ENCODE peak calls at places on chromosomes 1 and 21, in seven cellular contexts. One of them, this sample, is unnamed.

GRCh38 chr1:208604295-208604694 is 360.1 kb upstream of the PLXNA2 start:
- DNase-seq in GM12878: peak; percentile 66
- DNase-seq in H1: no peak
- DNase-seq in K562: no peak
- DNase-seq in HepG2: no peak
- DNase-seq in SK-N-SH: no peak
- DNase-seq in HCT116: no peak
- DNase-seq in this sample: no peak

GRCh38 chr1:1165900-1166421 is 7.7 kb upstream of the TTLL10 start:
- DNase-seq in HepG2: no peak
- DNase-seq in GM12878: no peak
- DNase-seq in HCT116: no peak
- DNase-seq in SK-N-SH: no peak
- DNase-seq in K562: peak; percentile 48
- DNase-seq in H1: no peak
- DNase-seq in this sample: no peak

GRCh38 chr1:174114106-174114505 is 45.2 kb upstream of the RABGAP1L start:
- DNase-seq in HCT116: no peak
- DNase-seq in K562: no peak
- DNase-seq in H1: no peak
- DNase-seq in GM12878: no peak
- DNase-seq in SK-N-SH: no peak
- DNase-seq in HepG2: no peak
- DNase-seq in this sample: no peak

GRCh38 chr1:182054698-182055326 is 6.7 kb downstream of the ZNF648 start:
- DNase-seq in SK-N-SH: peak; percentile 53
- DNase-seq in GM12878: peak; percentile 8
- DNase-seq in H1: no peak
- DNase-seq in K562: peak; percentile 47
- DNase-seq in HepG2: peak; percentile 39
- DNase-seq in HCT116: peak; percentile 26
- DNase-seq in this sample: peak; percentile 62

GRCh38 chr1:56953386-56953785 is 12.4 kb downstream of the C8B start:
- DNase-seq in SK-N-SH: no peak
- DNase-seq in H1: no peak
- DNase-seq in GM12878: no peak
- DNase-seq in HepG2: peak; percentile 16
- DNase-seq in HCT116: no peak
- DNase-seq in K562: no peak
- DNase-seq in this sample: no peak

GRCh38 chr1:22600071-22600816 is 36.2 kb upstream of the C1QA start:
- DNase-seq in K562: peak; percentile 33
- DNase-seq in HCT116: no peak
- DNase-seq in HepG2: no peak
- DNase-seq in H1: no peak
- DNase-seq in GM12878: no peak
- DNase-seq in SK-N-SH: no peak
- DNase-seq in this sample: peak; percentile 52

GRCh38 chr1:119001181-119002018 is 13.3 kb upstream of the TBX15 start:
- DNase-seq in H1: no peak
- DNase-seq in GM12878: no peak
- DNase-seq in HepG2: no peak
- DNase-seq in SK-N-SH: no peak
- DNase-seq in K562: no peak
- DNase-seq in HCT116: no peak
- DNase-seq in this sample: no peak

GRCh38 chr21:37072239-37072987 is 458 bp downstream of the PIGP start:
- DNase-seq in SK-N-SH: no peak
- DNase-seq in H1: no peak
- DNase-seq in K562: no peak
- DNase-seq in HCT116: no peak
- DNase-seq in GM12878: no peak
- DNase-seq in HepG2: no peak
- DNase-seq in this sample: peak; percentile 92

GRCh38 chr1:29164588-29164987 is 17.1 kb downstream of the SRSF4 start:
- DNase-seq in GM12878: no peak
- DNase-seq in SK-N-SH: no peak
- DNase-seq in HCT116: no peak
- DNase-seq in K562: no peak
- DNase-seq in HepG2: no peak
- DNase-seq in H1: no peak
- DNase-seq in this sample: no peak

GRCh38 chr21:45004059-45004422 is 64.2 kb downstream of the SLX9 start:
- DNase-seq in GM12878: no peak
- DNase-seq in HepG2: no peak
- DNase-seq in HCT116: no peak
- DNase-seq in K562: no peak
- DNase-seq in H1: no peak
- DNase-seq in SK-N-SH: no peak
- DNase-seq in this sample: no peak

GRCh38 chr21:45006536-45007079 is 66.8 kb downstream of the SLX9 start:
- DNase-seq in SK-N-SH: no peak
- DNase-seq in K562: no peak
- DNase-seq in GM12878: no peak
- DNase-seq in HepG2: no peak
- DNase-seq in H1: no peak
- DNase-seq in HCT116: no peak
- DNase-seq in this sample: no peak

GRCh38 chr21:45003331-45004058 is 63.7 kb downstream of the SLX9 start:
- DNase-seq in GM12878: no peak
- DNase-seq in HepG2: peak; percentile 19
- DNase-seq in SK-N-SH: no peak
- DNase-seq in H1: no peak
- DNase-seq in HCT116: no peak
- DNase-seq in K562: no peak
- DNase-seq in this sample: no peak

GRCh38 chr21:45002381-45003204 is 62.8 kb downstream of the SLX9 start:
- DNase-seq in SK-N-SH: no peak
- DNase-seq in HepG2: no peak
- DNase-seq in HCT116: no peak
- DNase-seq in K562: no peak
- DNase-seq in GM12878: no peak
- DNase-seq in H1: no peak
- DNase-seq in this sample: no peak

GRCh38 chr21:45004481-45005263 is 64.8 kb downstream of the SLX9 start:
- DNase-seq in HepG2: no peak
- DNase-seq in GM12878: no peak
- DNase-seq in K562: peak; percentile 53
- DNase-seq in SK-N-SH: no peak
- DNase-seq in H1: no peak
- DNase-seq in HCT116: no peak
- DNase-seq in this sample: no peak
- TF ChIP-seq JUND in HepG2: no peak
- TF ChIP-seq JUND in GM12878: no peak
- TF ChIP-seq JUND in K562: peak; percentile 6
- TF ChIP-seq JUND in SK-N-SH: no peak
- TF ChIP-seq JUND in H1: no peak
- TF ChIP-seq JUND in HCT116: no peak
- TF ChIP-seq JUND in this sample: no peak

GRCh38 chr1:202283379-202283844 is 58.3 kb downstream of the UBE2T start:
- DNase-seq in H1: no peak
- DNase-seq in SK-N-SH: peak; percentile 49
- DNase-seq in HCT116: peak; percentile 27
- DNase-seq in HepG2: no peak
- DNase-seq in K562: no peak
- DNase-seq in GM12878: no peak
- DNase-seq in this sample: no peak
- TF ChIP-seq JUND in H1: no peak
- TF ChIP-seq JUND in SK-N-SH: peak; percentile 81
- TF ChIP-seq JUND in HCT116: no peak
- TF ChIP-seq JUND in HepG2: no peak
- TF ChIP-seq JUND in K562: no peak
- TF ChIP-seq JUND in GM12878: no peak
- TF ChIP-seq JUND in this sample: no peak

DNA sequence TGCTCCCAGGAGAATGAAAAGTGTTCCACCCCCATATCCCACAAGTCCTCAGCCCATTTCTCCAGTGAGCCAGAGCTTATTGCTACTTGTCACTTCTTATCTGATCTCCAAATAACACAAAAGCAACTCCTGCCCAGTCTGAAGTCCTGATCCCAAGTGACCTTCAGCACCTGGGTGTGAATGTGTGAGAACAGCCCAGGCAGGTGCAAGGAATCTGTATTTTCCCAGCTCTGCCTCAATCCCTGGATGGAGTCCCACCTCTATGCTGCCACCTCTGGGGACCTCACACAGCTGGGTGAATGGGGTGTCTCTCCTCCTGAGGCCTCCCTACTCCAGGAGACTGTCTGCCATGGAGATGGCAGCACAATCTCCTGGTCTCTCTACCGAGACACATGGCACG is 402.4 kb upstream of the PROX1 start:
- DNase-seq in HepG2: no peak
- DNase-seq in H1: no peak
- DNase-seq in K562: no peak
- DNase-seq in HCT116: no peak
- DNase-seq in GM12878: no peak
- DNase-seq in SK-N-SH: no peak
- DNase-seq in this sample: no peak
- TF ChIP-seq JUND in HepG2: no peak
- TF ChIP-seq JUND in H1: no peak
- TF ChIP-seq JUND in K562: no peak
- TF ChIP-seq JUND in HCT116: no peak
- TF ChIP-seq JUND in GM12878: no peak
- TF ChIP-seq JUND in SK-N-SH: no peak
- TF ChIP-seq JUND in this sample: no peak

GRCh38 chr1:68321084-68321685 is 88.9 kb upstream of the WLS start:
- DNase-seq in HepG2: peak; percentile 50
- DNase-seq in SK-N-SH: peak; percentile 37
- DNase-seq in HCT116: no peak
- DNase-seq in H1: peak; percentile 23
- DNase-seq in K562: peak; percentile 13
- DNase-seq in GM12878: no peak
- DNase-seq in this sample: peak; percentile 56
- TF ChIP-seq JUND in HepG2: no peak
- TF ChIP-seq JUND in SK-N-SH: no peak
- TF ChIP-seq JUND in HCT116: no peak
- TF ChIP-seq JUND in H1: no peak
- TF ChIP-seq JUND in K562: no peak
- TF ChIP-seq JUND in GM12878: no peak
- TF ChIP-seq JUND in this sample: no peak

GRCh38 chr1:16905112-16905855 is 9.5 kb downstream of the RNU1-2 start:
- DNase-seq in HepG2: peak; percentile 77
- DNase-seq in SK-N-SH: no peak
- DNase-seq in GM12878: peak; percentile 74
- DNase-seq in HCT116: peak; percentile 92
- DNase-seq in H1: no peak
- DNase-seq in K562: peak; percentile 64
- DNase-seq in this sample: peak; percentile 91

GRCh38 chr1:16903054-16903453 is 7.3 kb downstream of the RNU1-2 start:
- DNase-seq in HepG2: no peak
- DNase-seq in GM12878: no peak
- DNase-seq in HCT116: no peak
- DNase-seq in H1: no peak
- DNase-seq in K562: no peak
- DNase-seq in SK-N-SH: no peak
- DNase-seq in this sample: no peak

GRCh38 chr1:16904560-16905111 is 8.9 kb downstream of the RNU1-2 start:
- DNase-seq in K562: peak; percentile 95
- DNase-seq in H1: peak; percentile 85
- DNase-seq in HCT116: peak; percentile 97
- DNase-seq in HepG2: peak; percentile 93
- DNase-seq in GM12878: peak; percentile 85
- DNase-seq in SK-N-SH: peak; percentile 94
- DNase-seq in this sample: peak; percentile 98

GRCh38 chr1:16903458-16903796 is 7.6 kb downstream of the RNU1-2 start:
- DNase-seq in SK-N-SH: no peak
- DNase-seq in K562: no peak
- DNase-seq in HCT116: no peak
- DNase-seq in GM12878: no peak
- DNase-seq in HepG2: no peak
- DNase-seq in H1: no peak
- DNase-seq in this sample: no peak

DNA sequence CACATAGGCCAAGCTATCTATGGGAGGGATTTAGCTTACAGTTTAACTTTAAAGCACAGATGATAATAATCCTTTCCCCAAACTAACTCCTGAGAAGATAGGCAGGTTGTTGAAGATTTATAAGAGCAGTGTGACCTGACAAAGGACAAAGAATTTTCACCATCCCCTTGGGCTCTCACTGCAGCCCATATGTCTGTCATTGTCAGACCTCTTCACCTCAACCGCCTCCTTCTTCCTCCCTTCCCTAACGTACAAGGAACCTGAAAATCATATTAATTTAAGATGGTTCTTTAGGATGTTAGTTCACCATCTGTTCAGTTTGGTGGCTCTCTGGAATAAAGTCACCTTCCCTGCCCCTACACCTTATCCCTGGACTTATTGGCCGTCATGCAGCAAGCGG is 5.0 kb downstream of the RNU1-2 start:
- DNase-seq in HCT116: peak; percentile 28
- DNase-seq in HepG2: no peak
- DNase-seq in K562: no peak
- DNase-seq in H1: no peak
- DNase-seq in GM12878: no peak
- DNase-seq in SK-N-SH: no peak
- DNase-seq in this sample: no peak
- TF ChIP-seq JUND in HCT116: no peak
- TF ChIP-seq JUND in HepG2: no peak
- TF ChIP-seq JUND in K562: no peak
- TF ChIP-seq JUND in H1: no peak
- TF ChIP-seq JUND in GM12878: no peak
- TF ChIP-seq JUND in SK-N-SH: no peak
- TF ChIP-seq JUND in this sample: no peak

DNA sequence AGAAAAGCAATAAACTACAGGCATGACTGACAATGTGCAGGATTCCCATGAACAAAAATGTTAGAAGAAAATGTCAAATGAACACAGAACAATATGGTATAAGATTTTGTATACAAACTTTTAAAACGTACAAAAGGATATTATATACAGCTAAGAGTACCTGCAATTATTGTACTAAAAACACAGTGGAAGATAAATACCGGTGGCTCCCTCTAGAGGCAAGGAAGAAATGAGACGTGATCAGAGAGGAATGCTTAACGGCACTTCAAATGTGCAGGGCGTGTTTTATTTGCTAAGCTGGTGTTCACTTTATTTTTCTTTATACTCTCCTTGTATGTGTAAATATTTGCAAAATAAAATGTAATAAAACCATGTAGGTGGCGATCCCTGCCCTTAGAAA is 191.8 kb upstream of the SAMSN1 start:
- DNase-seq in HepG2: peak; percentile 70
- DNase-seq in SK-N-SH: peak; percentile 9
- DNase-seq in K562: peak; percentile 39
- DNase-seq in GM12878: no peak
- DNase-seq in H1: no peak
- DNase-seq in HCT116: peak; percentile 37
- DNase-seq in this sample: peak; percentile 86
- TF ChIP-seq JUND in HepG2: no peak
- TF ChIP-seq JUND in SK-N-SH: no peak
- TF ChIP-seq JUND in K562: peak; percentile 24
- TF ChIP-seq JUND in GM12878: no peak
- TF ChIP-seq JUND in H1: no peak
- TF ChIP-seq JUND in HCT116: no peak
- TF ChIP-seq JUND in this sample: no peak

DNA sequence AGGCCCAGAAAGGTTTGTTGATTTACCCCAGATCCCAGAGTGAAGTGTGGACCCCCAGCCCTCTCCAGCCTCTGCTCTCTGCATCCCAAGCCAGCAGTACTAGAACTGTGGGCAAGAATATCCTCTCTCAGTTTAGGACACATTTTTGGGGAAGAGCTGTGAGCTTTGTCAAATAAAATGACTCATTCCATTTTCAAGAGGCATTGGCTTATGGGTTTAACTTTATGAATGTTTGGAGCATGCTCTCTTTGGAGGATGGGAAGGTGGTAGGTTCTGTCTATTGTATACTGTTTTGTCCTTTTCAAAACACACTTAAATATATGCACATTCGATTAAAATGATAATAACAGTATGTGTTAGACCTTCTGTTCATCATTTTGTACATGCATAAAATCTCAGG is 70.6 kb upstream of the CNTN2 start:
- DNase-seq in K562: no peak
- DNase-seq in SK-N-SH: no peak
- DNase-seq in GM12878: no peak
- DNase-seq in H1: no peak
- DNase-seq in HCT116: no peak
- DNase-seq in HepG2: no peak
- DNase-seq in this sample: no peak
- TF ChIP-seq JUND in K562: no peak
- TF ChIP-seq JUND in SK-N-SH: no peak
- TF ChIP-seq JUND in GM12878: no peak
- TF ChIP-seq JUND in H1: no peak
- TF ChIP-seq JUND in HCT116: no peak
- TF ChIP-seq JUND in HepG2: no peak
- TF ChIP-seq JUND in this sample: no peak

This sample was measured in T47D.